ENCODE peak calls at places on chromosomes 2 and 18, in ten cellular contexts. D, C, L, Z, Y, R, U, K, Q and N are unnamed samples.

GRCh38 chr2:109062558-109063325 is 66.3 kb upstream of the SH3RF3 start:
- DNase-seq in D (no peak), C (no peak), L (no peak), Z (no peak), Y (no peak), R (no peak), U (peak), K (no peak), Q (no peak), N (no peak)

GRCh38 chr2:61967262-61967661 is 61.8 kb downstream of the COMMD1 start:
- DNase-seq in D (no peak), C (no peak), L (no peak), Z (no peak), Y (no peak), R (no peak), U (peak), K (no peak), Q (no peak), N (no peak)

GRCh38 chr2:70116936-70117554 is 29.8 kb downstream of the PCBP1 start:
- DNase-seq in D (no peak), C (no peak), L (no peak), Z (no peak), Y (no peak), R (no peak), U (no peak), K (no peak), Q (no peak), N (no peak)

GRCh38 chr2:96580771-96581170 is 44.2 kb downstream of the ARID5A start:
- DNase-seq in D (no peak), C (no peak), L (no peak), Z (no peak), Y (no peak), R (no peak), U (peak), K (no peak), Q (no peak), N (no peak)

GRCh38 chr2:68828887-68829708 is 42.1 kb downstream of the BMP10 start:
- DNase-seq in D (peak), C (peak), L (no peak), Z (peak), Y (peak), R (peak), U (peak), K (peak), Q (peak), N (peak)

GRCh38 chr2:228016402-228016801 is 145.0 kb downstream of the DAW1 start:
- DNase-seq in D (no peak), C (no peak), L (no peak), Z (no peak), Y (no peak), R (no peak), U (no peak), K (no peak), Q (no peak), N (no peak)

GRCh38 chr2:80326214-80326613 is 21.7 kb upstream of the LRRTM1 start:
- DNase-seq in D (no peak), C (no peak), L (no peak), Z (peak), Y (no peak), R (no peak), U (peak), K (no peak), Q (no peak), N (no peak)

GRCh38 chr2:237692601-237693079 is 65.3 kb downstream of the LRRFIP1 start:
- DNase-seq in D (peak), C (peak), L (peak), Z (no peak), Y (peak), R (peak), U (no peak), K (no peak), Q (no peak), N (no peak)

GRCh38 chr2:437772-438393 is 150.0 kb upstream of the ALKAL2 start:
- DNase-seq in D (peak), C (no peak), L (no peak), Z (no peak), Y (peak), R (no peak), U (no peak), K (peak), Q (no peak), N (peak)

GRCh38 chr18:78972930-78973331 is 6.7 kb upstream of the SALL3 start:
- DNase-seq in D (no peak), C (no peak), L (no peak), Z (no peak), Y (no peak), R (no peak), U (no peak), K (no peak), Q (no peak), N (no peak)

GRCh38 chr2:99977947-99978346 is 164.4 kb downstream of the AFF3 start:
- DNase-seq in D (no peak), C (no peak), L (no peak), Z (no peak), Y (no peak), R (no peak), U (no peak), K (no peak), Q (no peak), N (no peak)

GRCh38 chr2:74414913-74415761 is 6.3 kb downstream of the C2orf81 start:
- DNase-seq in D (no peak), C (peak), L (no peak), Z (no peak), Y (no peak), R (peak), U (no peak), K (no peak), Q (peak), N (no peak)

GRCh38 chr2:230758566-230759480 is 46.2 kb downstream of the CAB39 start:
- DNase-seq in D (no peak), C (no peak), L (no peak), Z (no peak), Y (no peak), R (no peak), U (peak), K (no peak), Q (no peak), N (no peak)

GRCh38 chr2:47134386-47135090 is 20.6 kb downstream of the STPG4 start:
- DNase-seq in D (no peak), C (no peak), L (no peak), Z (no peak), Y (no peak), R (no peak), U (no peak), K (no peak), Q (no peak), N (no peak)

GRCh38 chr18:44229693-44230108 is 451.0 kb upstream of the SETBP1 start:
- DNase-seq in D (no peak), C (peak), L (no peak), Z (no peak), Y (no peak), R (peak), U (peak), K (no peak), Q (peak), N (no peak)

GRCh38 chr2:70083344-70084156 is 3.7 kb upstream of the PCBP1 start:
- DNase-seq in D (peak), C (peak), L (no peak), Z (peak), Y (no peak), R (peak), U (no peak), K (no peak), Q (no peak), N (no peak)

GRCh38 chr2:26757873-26758789 is 6.0 kb upstream of the SLC35F6 start:
- DNase-seq in D (no peak), C (no peak), L (no peak), Z (peak), Y (no peak), R (no peak), U (peak), K (no peak), Q (peak), N (no peak)

GRCh38 chr2:235925250-235925919 is 242.8 kb downstream of the GBX2 start:
- DNase-seq in D (no peak), C (no peak), L (no peak), Z (no peak), Y (no peak), R (no peak), U (no peak), K (no peak), Q (no peak), N (no peak)